ENCODE peak calls at places on chromosomes 5 and 9, in nine cellular contexts. T, Q, A, I, L, R, D, N and B are unnamed samples.

GRCh38 chr9:136665704-136666363 is 3.1 kb downstream of the EGFL7 start:
- DNase-seq in L (no peak), A (peak; percentile 77), I (no peak), N (no peak), D (no peak), Q (no peak), R (no peak), T (no peak), B (no peak)

GRCh38 chr5:35854248-35854647 is 2.4 kb upstream of the IL7R start:
- DNase-seq in T (no peak), I (peak; percentile 80), D (peak; percentile 64), L (peak; percentile 61), Q (no peak), R (no peak), N (peak; percentile 85), A (no peak), B (peak; percentile 48)

GRCh38 chr5:1656271-1656975 is 132.7 kb upstream of the LPCAT1 start:
- DNase-seq in A (no peak), I (no peak), N (no peak), R (peak; percentile 34), L (no peak), Q (no peak), D (no peak), T (no peak), B (no peak)

GRCh38 chr9:16143947-16144890 is 591.4 kb downstream of the CCDC171 start:
- DNase-seq in N (no peak), T (peak; percentile 88), Q (no peak), R (no peak), A (no peak), L (no peak), D (no peak), I (no peak), B (no peak)

GRCh38 chr5:79255786-79256557 is 20.0 kb downstream of the JMY start:
- DNase-seq in N (peak; percentile 68), Q (no peak), D (no peak), R (no peak), L (no peak), A (peak; percentile 62), T (peak; percentile 32), I (no peak), B (no peak)

GRCh38 chr5:72363146-72363802 is 43.1 kb downstream of the PTCD2 start:
- DNase-seq in A (no peak), N (no peak), Q (no peak), R (no peak), D (no peak), T (peak; percentile 11), I (no peak), L (no peak), B (no peak)

GRCh38 chr5:138018844-138019243 is 14.0 kb downstream of the FAM13B start:
- DNase-seq in D (no peak), T (no peak), A (no peak), L (no peak), N (no peak), R (no peak), Q (no peak), I (no peak), B (no peak)

GRCh38 chr5:134545070-134545868 is 19.8 kb downstream of the JADE2 start:
- DNase-seq in N (peak; percentile 44), Q (peak; percentile 81), A (no peak), L (no peak), T (no peak), R (peak; percentile 64), D (no peak), I (no peak), B (peak; percentile 53)

GRCh38 chr5:179122411-179123108 is 62.4 kb downstream of the ZNF354C start:
- DNase-seq in Q (no peak), A (no peak), I (no peak), T (no peak), L (no peak), D (no peak), N (no peak), R (no peak), B (no peak)

GRCh38 chr5:35852084-35852734 is 4.5 kb upstream of the IL7R start:
- DNase-seq in D (no peak), L (no peak), A (no peak), N (peak; percentile 78), T (no peak), Q (no peak), I (peak; percentile 39), R (peak; percentile 74), B (peak; percentile 13)

GRCh38 chr9:38484076-38484637 is 59.9 kb upstream of the IGFBPL1 start:
- DNase-seq in A (no peak), N (no peak), L (no peak), I (no peak), D (no peak), R (no peak), T (no peak), Q (no peak), B (no peak)

GRCh38 chr5:76222318-76222717 is 139.1 kb downstream of the SV2C start:
- DNase-seq in R (no peak), D (no peak), T (no peak), L (no peak), Q (no peak), I (no peak), N (no peak), A (no peak), B (no peak)

GRCh38 chr5:94376672-94377345 is 241.6 kb downstream of the KIAA0825 start:
- DNase-seq in Q (no peak), T (no peak), I (no peak), D (no peak), A (no peak), N (no peak), L (no peak), R (no peak), B (no peak)